ENCODE peak calls at places on chromosome 13, in eight cellular contexts. J is IMR-90, I is K562, D is breast epithelium, F is HCT116, W is H1, A is body of pancreas, Q is uterus. Z is an unnamed sample.

GRCh38 chr13:26200811-26201210 is 21.3 kb downstream of the RNF6 start:
- DNase-seq in F (no peak), A (no peak), J (no peak), W (no peak), I (no peak), D (no peak), Q (no peak), Z (no peak)

GRCh38 chr13:111908391-111908790 is 158.6 kb upstream of the SOX1 start:
- DNase-seq in D (peak), A (no peak), J (no peak), W (peak), Q (no peak), F (no peak), I (no peak), Z (no peak)

GRCh38 chr13:81874681-81875661 is 1534.0 kb upstream of the SPRY2 start:
- DNase-seq in Q (no peak), D (no peak), I (no peak), A (no peak), J (no peak), F (no peak), W (peak), Z (no peak)

GRCh38 chr13:105084931-105085330 is 1450.5 kb downstream of the EFNB2 start:
- DNase-seq in A (no peak), W (no peak), J (no peak), Q (no peak), F (no peak), D (no peak), I (no peak), Z (no peak)

GRCh38 chr13:77863037-77863630 is 55.5 kb downstream of the EDNRB start:
- DNase-seq in Q (no peak), A (no peak), J (no peak), I (no peak), F (no peak), D (no peak), W (no peak), Z (no peak)

GRCh38 chr13:77022341-77022740 is 4.6 kb downstream of the FBXL3 start:
- DNase-seq in Q (no peak), F (no peak), I (no peak), A (no peak), D (no peak), W (no peak), J (peak), Z (peak)

GRCh38 chr13:95607363-95607762 is 37.1 kb downstream of the DZIP1 start:
- DNase-seq in F (no peak), Q (no peak), A (no peak), W (no peak), I (no peak), D (no peak), J (peak), Z (no peak)

GRCh38 chr13:95533545-95534135 is 18.9 kb upstream of the CLDN10 start:
- DNase-seq in W (peak), F (no peak), A (peak), I (no peak), Q (no peak), D (no peak), J (no peak), Z (no peak)

GRCh38 chr13:62931901-62932883 is 1516.5 kb upstream of the PCDH20 start:
- DNase-seq in J (peak), Q (no peak), D (no peak), A (no peak), I (no peak), W (no peak), F (no peak), Z (no peak)

GRCh38 chr13:100828226-100828625 is 153.6 kb upstream of the TMTC4 start:
- DNase-seq in F (no peak), I (no peak), W (no peak), D (no peak), J (no peak), Q (no peak), A (no peak), Z (no peak)

GRCh38 chr13:32314968-32315254 is 252 bp downstream of the ZAR1L start:
- DNase-seq in J (peak), W (no peak), F (peak), I (peak), Q (peak), D (peak), A (peak), Z (peak)

GRCh38 chr13:98276486-98276885 is 99.4 kb upstream of the RNF113B start:
- DNase-seq in D (no peak), I (no peak), Q (no peak), J (peak), A (no peak), W (no peak), F (no peak), Z (no peak)

GRCh38 chr13:93227906-93228801 is 1.5 kb downstream of the GPC6 start:
- DNase-seq in D (no peak), I (peak), Q (peak), F (no peak), W (peak), A (peak), J (peak), Z (peak)

GRCh38 chr13:100852146-100852545 is 177.6 kb upstream of the TMTC4 start:
- DNase-seq in J (no peak), Q (no peak), W (no peak), A (no peak), F (no peak), I (no peak), D (no peak), Z (no peak)

GRCh38 chr13:32585625-32586021 is 629 bp upstream of the PDS5B start:
- DNase-seq in A (peak), D (no peak), Q (peak), J (no peak), F (no peak), I (no peak), W (no peak), Z (no peak)

GRCh38 chr13:66803759-66804456 is 426.2 kb downstream of the PCDH9 start:
- DNase-seq in D (no peak), F (no peak), J (peak), I (no peak), Q (no peak), W (no peak), A (no peak), Z (peak)

GRCh38 chr13:27283906-27284523 is 13.4 kb downstream of the RASL11A start:
- DNase-seq in Q (no peak), F (peak), A (peak), J (no peak), I (peak), D (no peak), W (no peak), Z (peak)

GRCh38 chr13:75959861-75960481 is 323.8 kb downstream of the LMO7 start:
- DNase-seq in W (no peak), Q (no peak), J (no peak), D (no peak), I (no peak), A (no peak), F (no peak), Z (no peak)

GRCh38 chr13:67619987-67620386 is 389.9 kb upstream of the PCDH9 start:
- DNase-seq in A (no peak), I (no peak), J (peak), Q (no peak), F (no peak), W (no peak), D (no peak), Z (no peak)

GRCh38 chr13:91058066-91058465 is 289.4 kb upstream of the MIR17HG start:
- DNase-seq in I (no peak), J (no peak), W (no peak), F (no peak), A (no peak), Q (no peak), D (no peak), Z (no peak)

GRCh38 chr13:81017525-81018152 is 676.7 kb upstream of the SPRY2 start:
- DNase-seq in A (no peak), F (peak), Q (no peak), J (peak), W (no peak), I (peak), D (no peak), Z (no peak)

GRCh38 chr13:64505511-64505910 is 2724.6 kb downstream of the PCDH9 start:
- DNase-seq in Q (no peak), W (no peak), I (no peak), F (no peak), D (no peak), A (no peak), J (peak), Z (no peak)

GRCh38 chr13:25292301-25292700 is 5.0 kb upstream of the MTMR6 start:
- DNase-seq in F (no peak), D (no peak), A (no peak), J (peak), W (no peak), Q (no peak), I (peak), Z (no peak)

GRCh38 chr13:77459616-77460015 is 75.9 kb upstream of the SCEL start:
- DNase-seq in F (no peak), A (no peak), J (no peak), D (no peak), I (no peak), Q (no peak), W (no peak), Z (no peak)

GRCh38 chr13:110715395-110716234 is 2.1 kb downstream of the ING1 start:
- DNase-seq in I (peak), F (peak), J (peak), D (peak), A (peak), W (peak), Q (peak), Z (peak)

GRCh38 chr13:110716235-110716505 is 2.7 kb downstream of the ING1 start:
- DNase-seq in W (no peak), Q (peak), A (peak), F (no peak), D (no peak), I (peak), J (no peak), Z (peak)

GRCh38 chr13:110713981-110714797 is 689 bp downstream of the ING1 start:
- DNase-seq in F (no peak), I (peak), J (peak), D (peak), W (peak), A (peak), Q (peak), Z (peak)

GRCh38 chr13:110713642-110713952 is at the start of gene ING1:
- DNase-seq in Q (no peak), J (no peak), I (no peak), W (no peak), A (no peak), D (no peak), F (no peak), Z (no peak)

DNA sequence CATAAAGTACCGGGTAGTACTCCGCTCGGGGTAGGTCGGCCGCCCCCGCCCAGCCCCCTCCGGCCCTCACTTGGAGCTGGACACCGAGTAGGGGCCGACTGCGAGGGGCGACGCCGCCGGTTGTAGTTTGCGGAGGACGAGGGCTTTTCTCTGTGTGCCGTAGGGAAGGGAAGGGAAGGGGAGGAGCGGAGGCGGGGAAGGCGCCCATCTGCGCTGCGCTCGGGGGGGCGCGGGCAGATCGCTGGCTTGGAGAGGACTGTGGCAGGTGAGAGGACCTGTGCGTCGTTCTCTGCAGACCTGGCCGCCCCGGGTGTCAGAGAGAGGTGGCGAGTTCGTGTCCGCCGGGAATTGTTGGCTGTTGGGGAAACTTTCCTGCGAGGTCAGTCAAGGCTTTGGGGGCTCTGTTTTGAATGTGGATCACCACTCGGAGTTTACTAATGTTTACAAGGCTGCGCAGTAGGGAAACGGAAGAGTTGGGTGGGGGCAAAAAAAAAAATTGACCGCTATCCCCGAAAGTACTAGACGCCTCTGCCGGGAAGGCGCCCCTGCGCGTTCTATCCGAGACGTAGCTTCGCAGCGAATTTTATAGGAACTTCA is 1.4 kb downstream of the ING1 start:
- DNase-seq in I (peak), A (peak), D (peak), F (no peak), Q (peak), J (peak), W (peak), Z (peak)
- TF ChIP-seq POLR2A in I (peak), A (peak), D (peak), F (peak), Q (peak), J (peak), W (peak), Z (peak)

GRCh38 chr13:46679369-46680180 is 117.4 kb downstream of the ESD start:
- DNase-seq in J (peak), F (no peak), I (no peak), D (no peak), Q (peak), W (no peak), A (no peak), Z (no peak)
- TF ChIP-seq CTCF in J (peak), F (no peak), I (no peak), D (no peak), Q (peak), W (no peak), A (no peak), Z (no peak)

DNA sequence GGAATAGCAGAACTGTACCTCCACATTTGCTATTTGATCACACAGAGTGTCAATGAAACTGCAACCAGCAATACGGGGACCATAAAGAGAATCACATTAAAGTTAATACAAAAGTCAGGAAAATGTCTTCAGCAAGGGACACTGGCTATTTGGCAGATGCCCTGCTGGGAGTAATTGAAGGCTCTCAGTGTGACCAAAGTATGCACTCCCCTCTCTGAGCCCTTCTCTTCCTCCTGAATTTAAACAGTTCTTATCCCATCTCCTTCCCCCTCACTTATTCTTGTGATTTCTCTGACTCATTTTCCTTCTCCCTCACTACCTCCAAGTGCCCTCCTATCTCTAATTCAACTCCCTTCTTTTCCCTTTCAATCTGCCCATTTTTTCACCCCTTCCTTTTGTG is 117.7 kb downstream of the ENOX1 start:
- DNase-seq in Q (no peak), D (no peak), F (no peak), J (no peak), W (no peak), I (no peak), A (no peak), Z (no peak)
- H3K27ac ChIP-seq in Q (no peak), D (no peak), F (no peak), J (no peak), W (no peak), I (no peak), A (no peak), Z (no peak)

GRCh38 chr13:110306340-110306959 is 507 bp downstream of the COL4A1 start:
- DNase-seq in Q (peak), D (no peak), I (no peak), F (no peak), A (no peak), W (peak), J (no peak), Z (peak)

GRCh38 chr13:110308377-110309158 is 1.5 kb downstream of the COL4A2 start:
- DNase-seq in J (no peak), F (no peak), I (no peak), A (peak), Q (peak), W (peak), D (peak), Z (peak)

GRCh38 chr13:110305949-110306339 is 1.0 kb downstream of the COL4A1 start:
- DNase-seq in D (no peak), A (no peak), I (no peak), F (no peak), J (no peak), Q (no peak), W (no peak), Z (peak)

GRCh38 chr13:110307697-110308376 is 753 bp downstream of the COL4A2 start:
- DNase-seq in J (peak), Q (no peak), F (no peak), W (peak), D (peak), I (no peak), A (peak), Z (peak)

GRCh38 chr13:110306960-110307696 is at the start of the genes COL4A1 and COL4A2:
- DNase-seq in Q (peak), W (no peak), J (peak), A (peak), F (no peak), D (peak), I (no peak), Z (peak)
- TF ChIP-seq POLR2A in Q (peak), W (peak), J (peak), A (peak), F (no peak), D (peak), I (no peak), Z (peak)

GRCh38 chr13:108268713-108269112 is 805 bp upstream of the TNFSF13B start:
- DNase-seq in A (no peak), F (no peak), W (no peak), Q (no peak), I (no peak), D (no peak), J (no peak), Z (peak)

GRCh38 chr13:108267338-108267737 is 2.2 kb upstream of the TNFSF13B start:
- DNase-seq in W (no peak), I (no peak), Q (no peak), J (no peak), A (no peak), D (no peak), F (no peak), Z (no peak)

GRCh38 chr13:108270442-108270841 is 924 bp downstream of the TNFSF13B start:
- DNase-seq in Q (no peak), F (no peak), D (no peak), J (no peak), A (no peak), W (no peak), I (no peak), Z (no peak)

GRCh38 chr13:108272333-108272732 is 2.8 kb downstream of the TNFSF13B start:
- DNase-seq in F (no peak), J (peak), I (no peak), Q (no peak), W (no peak), A (no peak), D (no peak), Z (no peak)

DNA sequence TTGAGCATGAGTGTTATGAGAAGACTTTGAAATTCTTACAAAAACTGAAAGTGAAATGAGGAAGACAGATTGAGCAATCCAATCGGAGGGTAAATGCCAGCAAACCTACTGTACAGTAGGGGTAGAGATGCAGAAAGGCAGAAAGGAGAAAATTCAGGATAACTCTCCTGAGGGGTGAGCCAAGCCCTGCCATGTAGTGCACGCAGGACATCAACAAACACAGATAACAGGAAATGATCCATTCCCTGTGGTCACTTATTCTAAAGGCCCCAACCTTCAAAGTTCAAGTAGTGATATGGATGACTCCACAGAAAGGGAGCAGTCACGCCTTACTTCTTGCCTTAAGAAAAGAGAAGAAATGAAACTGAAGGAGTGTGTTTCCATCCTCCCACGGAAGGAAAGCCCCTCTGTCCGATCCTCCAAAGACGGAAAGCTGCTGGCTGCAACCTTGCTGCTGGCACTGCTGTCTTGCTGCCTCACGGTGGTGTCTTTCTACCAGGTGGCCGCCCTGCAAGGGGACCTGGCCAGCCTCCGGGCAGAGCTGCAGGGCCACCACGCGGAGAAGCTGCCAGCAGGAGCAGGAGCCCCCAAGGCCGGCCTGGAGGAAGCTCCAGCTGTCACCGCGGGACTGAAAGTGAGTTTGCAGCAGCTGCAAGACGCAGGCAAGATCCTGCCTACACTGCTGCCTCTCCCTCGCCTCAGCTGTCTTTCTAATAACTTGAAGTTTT is at the start of gene TNFSF13B:
- DNase-seq in D (no peak), A (peak), F (no peak), I (peak), W (peak), J (peak), Q (no peak), Z (peak)
- TF ChIP-seq CTCF in D (no peak), A (no peak), F (no peak), I (peak), W (peak), J (no peak), Q (no peak), Z (peak)

GRCh38 chr13:74945637-74946036 is 536.3 kb downstream of the TBC1D4 start:
- DNase-seq in F (no peak), D (no peak), W (no peak), I (no peak), Q (no peak), A (no peak), J (no peak), Z (no peak)
- H3K27ac ChIP-seq in F (no peak), D (no peak), W (no peak), I (no peak), Q (no peak), A (no peak), J (no peak), Z (no peak)

DNA sequence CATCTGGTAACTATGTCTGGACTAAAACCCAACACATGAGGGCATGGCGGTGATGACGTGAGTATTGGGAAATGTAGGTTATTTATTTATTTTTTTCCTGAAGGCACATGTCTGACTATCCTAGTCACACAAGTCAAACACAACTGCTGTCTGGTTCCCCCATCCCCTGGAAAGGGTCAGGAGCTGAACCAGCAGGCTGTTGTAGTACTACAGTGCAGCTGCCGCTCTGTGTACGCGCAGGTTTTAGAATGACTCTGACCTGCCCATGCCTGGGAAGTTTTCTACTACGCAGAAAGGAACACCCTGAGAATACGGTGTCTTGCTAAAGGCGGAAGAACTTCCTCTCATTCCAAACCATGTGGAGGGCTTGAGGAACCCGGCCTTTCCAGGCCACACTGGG is 1.2 kb downstream of the SLC7A1 start:
- DNase-seq in I (peak), J (peak), D (peak), A (peak), W (no peak), Q (peak), F (no peak), Z (peak)
- TF ChIP-seq POLR2A in I (no peak), J (peak), D (no peak), A (peak), W (no peak), Q (no peak), F (no peak), Z (no peak)

Z was measured in thyroid gland.